ENCODE peak calls at places on chromosomes 5 and 9, in ten cellular contexts. One of them, this sample, is unnamed.

GRCh38 chr5:126898223-126898622 is 121.3 kb downstream of the LMNB1 start:
- DNase-seq in A673: no peak
- DNase-seq in epithelial cell of esophagus: no peak
- DNase-seq in fibroblast of the aortic adventitia: no peak
- DNase-seq in right lobe of liver: no peak
- DNase-seq in PC-9: no peak
- DNase-seq in uterus: no peak
- DNase-seq in hepatocyte: no peak
- DNase-seq in astrocyte of the spinal cord: no peak
- DNase-seq in LNCaP clone FGC: no peak
- DNase-seq in this sample: no peak

GRCh38 chr9:105656131-105656921 is 5.9 kb upstream of the TAL2 start:
- DNase-seq in A673: peak; percentile 15
- DNase-seq in PC-9: no peak
- DNase-seq in hepatocyte: peak; percentile 62
- DNase-seq in epithelial cell of esophagus: peak; percentile 17
- DNase-seq in fibroblast of the aortic adventitia: no peak
- DNase-seq in LNCaP clone FGC: no peak
- DNase-seq in uterus: no peak
- DNase-seq in astrocyte of the spinal cord: no peak
- DNase-seq in right lobe of liver: peak; percentile 55
- DNase-seq in this sample: no peak

GRCh38 chr5:65061250-65061973 is 292.7 kb downstream of the CWC27 start:
- DNase-seq in LNCaP clone FGC: no peak
- DNase-seq in uterus: no peak
- DNase-seq in astrocyte of the spinal cord: no peak
- DNase-seq in A673: no peak
- DNase-seq in fibroblast of the aortic adventitia: no peak
- DNase-seq in PC-9: no peak
- DNase-seq in hepatocyte: peak; percentile 32
- DNase-seq in epithelial cell of esophagus: no peak
- DNase-seq in right lobe of liver: no peak
- DNase-seq in this sample: no peak

GRCh38 chr5:65334077-65334476 is 147.6 kb downstream of the ADAMTS6 start:
- DNase-seq in LNCaP clone FGC: no peak
- DNase-seq in hepatocyte: no peak
- DNase-seq in PC-9: peak; percentile 38
- DNase-seq in astrocyte of the spinal cord: no peak
- DNase-seq in A673: peak; percentile 6
- DNase-seq in right lobe of liver: no peak
- DNase-seq in uterus: no peak
- DNase-seq in fibroblast of the aortic adventitia: no peak
- DNase-seq in epithelial cell of esophagus: peak; percentile 86
- DNase-seq in this sample: no peak

GRCh38 chr5:74034738-74035137 is 408.7 kb downstream of the ARHGEF28 start:
- DNase-seq in A673: no peak
- DNase-seq in hepatocyte: no peak
- DNase-seq in LNCaP clone FGC: no peak
- DNase-seq in astrocyte of the spinal cord: peak; percentile 73
- DNase-seq in epithelial cell of esophagus: peak; percentile 98
- DNase-seq in PC-9: peak; percentile 55
- DNase-seq in right lobe of liver: no peak
- DNase-seq in fibroblast of the aortic adventitia: peak; percentile 59
- DNase-seq in uterus: no peak
- DNase-seq in this sample: no peak

GRCh38 chr9:31119882-31120481 is 1264.5 kb upstream of the ACO1 start:
- DNase-seq in hepatocyte: peak; percentile 44
- DNase-seq in LNCaP clone FGC: no peak
- DNase-seq in PC-9: peak; percentile 4
- DNase-seq in fibroblast of the aortic adventitia: peak; percentile 60
- DNase-seq in right lobe of liver: no peak
- DNase-seq in epithelial cell of esophagus: peak; percentile 69
- DNase-seq in A673: peak; percentile 46
- DNase-seq in astrocyte of the spinal cord: peak; percentile 55
- DNase-seq in uterus: no peak
- DNase-seq in this sample: no peak

GRCh38 chr5:102760815-102761214 is 5.7 kb downstream of the PAM start:
- DNase-seq in epithelial cell of esophagus: no peak
- DNase-seq in LNCaP clone FGC: no peak
- DNase-seq in right lobe of liver: no peak
- DNase-seq in A673: no peak
- DNase-seq in hepatocyte: no peak
- DNase-seq in astrocyte of the spinal cord: peak; percentile 43
- DNase-seq in fibroblast of the aortic adventitia: peak; percentile 50
- DNase-seq in uterus: no peak
- DNase-seq in PC-9: no peak
- DNase-seq in this sample: no peak

GRCh38 chr5:171581756-171582155 is 162.3 kb downstream of the FGF18 start:
- DNase-seq in right lobe of liver: no peak
- DNase-seq in fibroblast of the aortic adventitia: no peak
- DNase-seq in hepatocyte: no peak
- DNase-seq in LNCaP clone FGC: no peak
- DNase-seq in PC-9: no peak
- DNase-seq in astrocyte of the spinal cord: no peak
- DNase-seq in uterus: no peak
- DNase-seq in epithelial cell of esophagus: no peak
- DNase-seq in A673: no peak
- DNase-seq in this sample: no peak

GRCh38 chr5:164253764-164254163 is 748.3 kb downstream of the MAT2B start:
- DNase-seq in right lobe of liver: no peak
- DNase-seq in A673: no peak
- DNase-seq in LNCaP clone FGC: no peak
- DNase-seq in astrocyte of the spinal cord: no peak
- DNase-seq in hepatocyte: no peak
- DNase-seq in PC-9: no peak
- DNase-seq in uterus: no peak
- DNase-seq in fibroblast of the aortic adventitia: no peak
- DNase-seq in epithelial cell of esophagus: no peak
- DNase-seq in this sample: no peak

GRCh38 chr9:10512144-10512543 is 100.7 kb downstream of the PTPRD start:
- DNase-seq in PC-9: no peak
- DNase-seq in uterus: no peak
- DNase-seq in hepatocyte: no peak
- DNase-seq in epithelial cell of esophagus: no peak
- DNase-seq in astrocyte of the spinal cord: no peak
- DNase-seq in LNCaP clone FGC: no peak
- DNase-seq in A673: no peak
- DNase-seq in right lobe of liver: no peak
- DNase-seq in fibroblast of the aortic adventitia: no peak
- DNase-seq in this sample: no peak

GRCh38 chr5:43294226-43294625 is 19.0 kb downstream of the HMGCS1 start:
- DNase-seq in right lobe of liver: no peak
- DNase-seq in LNCaP clone FGC: no peak
- DNase-seq in fibroblast of the aortic adventitia: peak; percentile 38
- DNase-seq in uterus: no peak
- DNase-seq in epithelial cell of esophagus: no peak
- DNase-seq in hepatocyte: no peak
- DNase-seq in A673: no peak
- DNase-seq in astrocyte of the spinal cord: peak; percentile 49
- DNase-seq in PC-9: no peak
- DNase-seq in this sample: no peak

GRCh38 chr5:78553578-78553977 is 95.0 kb downstream of the LHFPL2 start:
- DNase-seq in astrocyte of the spinal cord: no peak
- DNase-seq in epithelial cell of esophagus: no peak
- DNase-seq in A673: no peak
- DNase-seq in fibroblast of the aortic adventitia: no peak
- DNase-seq in right lobe of liver: no peak
- DNase-seq in hepatocyte: no peak
- DNase-seq in PC-9: no peak
- DNase-seq in uterus: no peak
- DNase-seq in LNCaP clone FGC: no peak
- DNase-seq in this sample: no peak

GRCh38 chr5:29389993-29390392 is 1803.5 kb upstream of the CDH6 start:
- DNase-seq in right lobe of liver: no peak
- DNase-seq in astrocyte of the spinal cord: no peak
- DNase-seq in fibroblast of the aortic adventitia: no peak
- DNase-seq in uterus: no peak
- DNase-seq in hepatocyte: no peak
- DNase-seq in epithelial cell of esophagus: no peak
- DNase-seq in PC-9: no peak
- DNase-seq in A673: no peak
- DNase-seq in LNCaP clone FGC: no peak
- DNase-seq in this sample: no peak

GRCh38 chr9:120394058-120394669 is 185.8 kb downstream of the CDK5RAP2 start:
- DNase-seq in fibroblast of the aortic adventitia: peak; percentile 86
- DNase-seq in PC-9: no peak
- DNase-seq in LNCaP clone FGC: no peak
- DNase-seq in astrocyte of the spinal cord: peak; percentile 90
- DNase-seq in A673: no peak
- DNase-seq in right lobe of liver: peak; percentile 71
- DNase-seq in uterus: no peak
- DNase-seq in hepatocyte: no peak
- DNase-seq in epithelial cell of esophagus: peak; percentile 81
- DNase-seq in this sample: no peak

GRCh38 chr5:77774981-77775772 is 962 bp downstream of the TBCA start:
- DNase-seq in hepatocyte: no peak
- DNase-seq in PC-9: peak; percentile 8
- DNase-seq in fibroblast of the aortic adventitia: peak; percentile 61
- DNase-seq in A673: no peak
- DNase-seq in epithelial cell of esophagus: no peak
- DNase-seq in right lobe of liver: no peak
- DNase-seq in uterus: no peak
- DNase-seq in astrocyte of the spinal cord: no peak
- DNase-seq in LNCaP clone FGC: no peak
- DNase-seq in this sample: no peak

GRCh38 chr5:4700082-4700481 is 440.0 kb upstream of the ADAMTS16 start:
- DNase-seq in right lobe of liver: no peak
- DNase-seq in A673: peak; percentile 50
- DNase-seq in uterus: no peak
- DNase-seq in astrocyte of the spinal cord: peak; percentile 42
- DNase-seq in LNCaP clone FGC: peak; percentile 27
- DNase-seq in fibroblast of the aortic adventitia: peak; percentile 71
- DNase-seq in PC-9: peak; percentile 61
- DNase-seq in epithelial cell of esophagus: peak; percentile 74
- DNase-seq in hepatocyte: peak; percentile 78
- DNase-seq in this sample: peak; percentile 84

DNA sequence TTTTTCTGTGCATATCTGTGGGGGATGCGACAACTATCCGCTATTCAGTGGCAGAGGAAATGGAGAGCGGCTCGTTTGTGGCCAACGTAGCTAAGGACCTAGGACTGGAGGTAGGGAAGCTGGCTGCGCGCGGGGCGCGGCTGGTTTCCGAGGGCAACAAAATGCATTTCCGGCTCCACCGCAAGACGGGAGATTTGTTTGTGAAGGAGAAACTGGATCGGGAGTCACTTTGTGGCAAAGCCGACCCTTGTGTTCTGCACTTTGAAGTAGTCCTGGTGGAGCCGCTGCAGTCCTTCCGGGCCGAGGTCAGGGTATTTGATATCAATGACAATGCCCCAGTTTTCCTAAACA is 327 bp downstream of the PCDHB1 start:
- DNase-seq in uterus: no peak
- DNase-seq in hepatocyte: peak; percentile 13
- DNase-seq in fibroblast of the aortic adventitia: no peak
- DNase-seq in astrocyte of the spinal cord: no peak
- DNase-seq in epithelial cell of esophagus: no peak
- DNase-seq in PC-9: no peak
- DNase-seq in A673: peak; percentile 40
- DNase-seq in right lobe of liver: no peak
- DNase-seq in LNCaP clone FGC: no peak
- DNase-seq in this sample: no peak
- H3K4me3 ChIP-seq in uterus: peak overlapping the region; percentile 40
- H3K4me3 ChIP-seq in hepatocyte: peak overlapping the region; percentile 82
- H3K4me3 ChIP-seq in fibroblast of the aortic adventitia: peak overlapping the region; percentile 9
- H3K4me3 ChIP-seq in astrocyte of the spinal cord: no peak overlapping the region
- H3K4me3 ChIP-seq in epithelial cell of esophagus: peak overlapping the region; percentile 35
- H3K4me3 ChIP-seq in PC-9: no peak overlapping the region
- H3K4me3 ChIP-seq in A673: peak overlapping the region; percentile 54
- H3K4me3 ChIP-seq in right lobe of liver: peak overlapping the region; percentile 22
- H3K4me3 ChIP-seq in LNCaP clone FGC: peak overlapping the region; percentile 29
- H3K4me3 ChIP-seq in this sample: peak overlapping the region; percentile 60

DNA sequence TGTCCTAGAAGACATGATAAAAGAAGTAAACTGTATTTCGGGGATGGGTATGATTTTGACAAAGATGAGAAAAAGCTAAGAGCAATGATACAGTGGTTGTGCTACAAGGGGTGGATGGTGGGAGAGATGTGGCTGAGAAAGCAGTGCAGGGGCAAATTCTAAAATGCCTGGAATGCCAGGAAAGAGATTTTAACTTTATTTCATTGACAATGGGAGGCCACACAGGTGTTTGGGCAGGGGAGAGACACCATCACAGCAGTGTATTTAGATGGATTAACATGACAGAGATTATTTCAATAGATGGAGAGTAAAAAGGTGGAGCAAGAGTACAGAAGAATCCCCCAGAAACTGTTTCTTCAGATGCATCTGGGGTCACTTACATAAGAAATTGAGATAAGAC is 71.2 kb downstream of the MAMDC2 start:
- DNase-seq in LNCaP clone FGC: no peak
- DNase-seq in right lobe of liver: no peak
- DNase-seq in uterus: no peak
- DNase-seq in PC-9: no peak
- DNase-seq in fibroblast of the aortic adventitia: no peak
- DNase-seq in astrocyte of the spinal cord: no peak
- DNase-seq in A673: no peak
- DNase-seq in hepatocyte: no peak
- DNase-seq in epithelial cell of esophagus: no peak
- DNase-seq in this sample: no peak
- H3K4me3 ChIP-seq in LNCaP clone FGC: no peak overlapping the region
- H3K4me3 ChIP-seq in right lobe of liver: no peak overlapping the region
- H3K4me3 ChIP-seq in uterus: no peak overlapping the region
- H3K4me3 ChIP-seq in PC-9: no peak overlapping the region
- H3K4me3 ChIP-seq in fibroblast of the aortic adventitia: no peak overlapping the region
- H3K4me3 ChIP-seq in astrocyte of the spinal cord: no peak overlapping the region
- H3K4me3 ChIP-seq in A673: no peak overlapping the region
- H3K4me3 ChIP-seq in hepatocyte: no peak overlapping the region
- H3K4me3 ChIP-seq in epithelial cell of esophagus: no peak overlapping the region
- H3K4me3 ChIP-seq in this sample: no peak overlapping the region

DNA sequence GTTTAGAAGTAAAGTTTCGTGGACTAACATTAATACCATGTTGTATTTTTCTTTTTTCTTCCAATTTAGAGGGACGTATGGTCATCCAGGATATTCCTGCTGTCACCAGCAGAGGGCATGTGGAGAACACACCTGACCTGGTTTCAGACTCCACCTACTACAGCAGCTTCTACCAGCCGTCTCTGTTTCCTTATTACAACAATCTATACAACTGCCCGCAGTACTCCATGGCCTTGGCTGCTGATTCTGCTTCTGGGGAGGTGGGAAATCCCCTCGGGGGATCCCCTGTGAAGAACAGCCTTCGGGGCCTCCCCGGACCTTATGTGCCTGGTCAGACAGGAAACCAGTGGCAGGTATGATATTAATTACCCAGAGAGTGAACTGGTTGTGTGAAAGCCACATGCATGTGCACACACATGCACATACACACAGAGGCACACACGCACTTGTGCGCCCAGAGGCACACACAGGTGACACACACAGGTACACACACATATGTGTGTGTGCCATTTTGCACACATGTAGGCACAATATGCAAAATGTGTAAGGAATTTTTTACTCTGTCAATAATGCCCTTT is 52.4 kb downstream of the DMRT1 start:
- DNase-seq in epithelial cell of esophagus: peak; percentile 78
- DNase-seq in astrocyte of the spinal cord: peak; percentile 52
- DNase-seq in right lobe of liver: no peak
- DNase-seq in LNCaP clone FGC: peak; percentile 23
- DNase-seq in hepatocyte: peak; percentile 84
- DNase-seq in uterus: peak; percentile 16
- DNase-seq in A673: peak; percentile 41
- DNase-seq in PC-9: peak; percentile 12
- DNase-seq in fibroblast of the aortic adventitia: peak; percentile 60
- DNase-seq in this sample: peak; percentile 9
- H3K4me3 ChIP-seq in epithelial cell of esophagus: no peak overlapping the region
- H3K4me3 ChIP-seq in astrocyte of the spinal cord: no peak overlapping the region
- H3K4me3 ChIP-seq in right lobe of liver: no peak overlapping the region
- H3K4me3 ChIP-seq in LNCaP clone FGC: no peak overlapping the region
- H3K4me3 ChIP-seq in hepatocyte: no peak overlapping the region
- H3K4me3 ChIP-seq in uterus: no peak overlapping the region
- H3K4me3 ChIP-seq in A673: no peak overlapping the region
- H3K4me3 ChIP-seq in PC-9: no peak overlapping the region
- H3K4me3 ChIP-seq in fibroblast of the aortic adventitia: no peak overlapping the region
- H3K4me3 ChIP-seq in this sample: peak overlapping the region; percentile 19

GRCh38 chr5:87210076-87210475 is 57.6 kb upstream of the RASA1 start:
- DNase-seq in PC-9: no peak
- DNase-seq in right lobe of liver: no peak
- DNase-seq in hepatocyte: no peak
- DNase-seq in LNCaP clone FGC: no peak
- DNase-seq in uterus: no peak
- DNase-seq in A673: no peak
- DNase-seq in epithelial cell of esophagus: no peak
- DNase-seq in fibroblast of the aortic adventitia: peak; percentile 47
- DNase-seq in astrocyte of the spinal cord: peak; percentile 54
- DNase-seq in this sample: no peak
- H3K4me3 ChIP-seq in PC-9: no peak overlapping the region
- H3K4me3 ChIP-seq in right lobe of liver: no peak overlapping the region
- H3K4me3 ChIP-seq in hepatocyte: no peak overlapping the region
- H3K4me3 ChIP-seq in LNCaP clone FGC: no peak overlapping the region
- H3K4me3 ChIP-seq in uterus: no peak overlapping the region
- H3K4me3 ChIP-seq in A673: no peak overlapping the region
- H3K4me3 ChIP-seq in epithelial cell of esophagus: no peak overlapping the region
- H3K4me3 ChIP-seq in fibroblast of the aortic adventitia: no peak overlapping the region
- H3K4me3 ChIP-seq in astrocyte of the spinal cord: no peak overlapping the region
- H3K4me3 ChIP-seq in this sample: no peak overlapping the region

This sample was measured in epithelial cell of proximal tubule.